ENCODE peak calls at places on chromosomes 4 and X, in nine cellular contexts. One of them, this sample, is unnamed.

GRCh38 chrX:153981771-153982533 is 9.4 kb downstream of the TMEM187 start:
- DNase-seq in lower leg skin: peak
- DNase-seq in tibial nerve: peak
- DNase-seq in A549: no peak
- DNase-seq in body of pancreas: no peak
- DNase-seq in H54: no peak
- DNase-seq in IMR-90: no peak
- DNase-seq in endothelial cell of umbilical vein: no peak
- DNase-seq in transverse colon: peak
- DNase-seq in this sample: peak

GRCh38 chrX:8748855-8749254 is 16.9 kb upstream of the ANOS1 start:
- DNase-seq in body of pancreas: no peak
- DNase-seq in transverse colon: no peak
- DNase-seq in IMR-90: peak
- DNase-seq in endothelial cell of umbilical vein: peak
- DNase-seq in lower leg skin: no peak
- DNase-seq in tibial nerve: no peak
- DNase-seq in H54: no peak
- DNase-seq in A549: peak
- DNase-seq in this sample: peak

GRCh38 chr4:147138171-147138570 is 192.5 kb upstream of the TTC29 start:
- DNase-seq in tibial nerve: no peak
- DNase-seq in transverse colon: no peak
- DNase-seq in A549: no peak
- DNase-seq in lower leg skin: no peak
- DNase-seq in IMR-90: peak
- DNase-seq in endothelial cell of umbilical vein: no peak
- DNase-seq in H54: no peak
- DNase-seq in body of pancreas: no peak
- DNase-seq in this sample: no peak

GRCh38 chr4:1310031-1310795 is 20.5 kb downstream of the MAEA start:
- DNase-seq in A549: no peak
- DNase-seq in IMR-90: peak
- DNase-seq in H54: no peak
- DNase-seq in transverse colon: no peak
- DNase-seq in tibial nerve: no peak
- DNase-seq in body of pancreas: no peak
- DNase-seq in endothelial cell of umbilical vein: no peak
- DNase-seq in lower leg skin: no peak
- DNase-seq in this sample: no peak

GRCh38 chr4:102715057-102715456 is 45.7 kb downstream of the MANBA start:
- DNase-seq in body of pancreas: no peak
- DNase-seq in IMR-90: no peak
- DNase-seq in lower leg skin: no peak
- DNase-seq in tibial nerve: no peak
- DNase-seq in transverse colon: no peak
- DNase-seq in H54: no peak
- DNase-seq in endothelial cell of umbilical vein: no peak
- DNase-seq in A549: no peak
- DNase-seq in this sample: no peak

GRCh38 chrX:41542151-41542935 is 95.2 kb downstream of the NYX start:
- DNase-seq in tibial nerve: no peak
- DNase-seq in lower leg skin: no peak
- DNase-seq in A549: no peak
- DNase-seq in H54: no peak
- DNase-seq in transverse colon: peak
- DNase-seq in IMR-90: peak
- DNase-seq in body of pancreas: no peak
- DNase-seq in endothelial cell of umbilical vein: no peak
- DNase-seq in this sample: peak

GRCh38 chr4:119498520-119498919 is 130.1 kb downstream of the PDE5A start:
- DNase-seq in A549: no peak
- DNase-seq in transverse colon: no peak
- DNase-seq in endothelial cell of umbilical vein: peak
- DNase-seq in IMR-90: peak
- DNase-seq in lower leg skin: no peak
- DNase-seq in H54: no peak
- DNase-seq in body of pancreas: no peak
- DNase-seq in tibial nerve: peak
- DNase-seq in this sample: no peak

GRCh38 chrX:110944323-110944761 is 148.7 kb upstream of the CHRDL1 start:
- DNase-seq in body of pancreas: peak
- DNase-seq in IMR-90: no peak
- DNase-seq in endothelial cell of umbilical vein: no peak
- DNase-seq in H54: no peak
- DNase-seq in lower leg skin: no peak
- DNase-seq in tibial nerve: no peak
- DNase-seq in A549: no peak
- DNase-seq in transverse colon: no peak
- DNase-seq in this sample: no peak

GRCh38 chr4:110485452-110485851 is 9.5 kb downstream of the ENPEP start:
- DNase-seq in lower leg skin: no peak
- DNase-seq in endothelial cell of umbilical vein: no peak
- DNase-seq in IMR-90: no peak
- DNase-seq in transverse colon: no peak
- DNase-seq in body of pancreas: no peak
- DNase-seq in A549: no peak
- DNase-seq in H54: no peak
- DNase-seq in tibial nerve: no peak
- DNase-seq in this sample: no peak

GRCh38 chr4:26048378-26048882 is 134.4 kb downstream of the SMIM20 start:
- DNase-seq in endothelial cell of umbilical vein: peak
- DNase-seq in tibial nerve: peak
- DNase-seq in IMR-90: peak
- DNase-seq in H54: peak
- DNase-seq in A549: no peak
- DNase-seq in lower leg skin: peak
- DNase-seq in transverse colon: peak
- DNase-seq in body of pancreas: no peak
- DNase-seq in this sample: no peak

GRCh38 chr4:176735300-176735699 is 57.4 kb downstream of the VEGFC start:
- DNase-seq in tibial nerve: no peak
- DNase-seq in body of pancreas: no peak
- DNase-seq in endothelial cell of umbilical vein: peak
- DNase-seq in transverse colon: no peak
- DNase-seq in lower leg skin: no peak
- DNase-seq in H54: no peak
- DNase-seq in IMR-90: peak
- DNase-seq in A549: no peak
- DNase-seq in this sample: no peak

GRCh38 chrX:56564182-56564885 is 907 bp downstream of the UBQLN2 start:
- DNase-seq in body of pancreas: peak
- DNase-seq in IMR-90: peak
- DNase-seq in lower leg skin: peak
- DNase-seq in H54: no peak
- DNase-seq in tibial nerve: peak
- DNase-seq in endothelial cell of umbilical vein: peak
- DNase-seq in transverse colon: peak
- DNase-seq in A549: no peak
- DNase-seq in this sample: peak

GRCh38 chr4:161208564-161208963 is 955.2 kb downstream of the FSTL5 start:
- DNase-seq in H54: no peak
- DNase-seq in body of pancreas: no peak
- DNase-seq in endothelial cell of umbilical vein: no peak
- DNase-seq in lower leg skin: no peak
- DNase-seq in tibial nerve: no peak
- DNase-seq in transverse colon: no peak
- DNase-seq in IMR-90: no peak
- DNase-seq in A549: no peak
- DNase-seq in this sample: no peak

GRCh38 chr4:139814285-139815015 is 148.8 kb downstream of the MGST2 start:
- DNase-seq in A549: no peak
- DNase-seq in endothelial cell of umbilical vein: peak
- DNase-seq in lower leg skin: peak
- DNase-seq in IMR-90: peak
- DNase-seq in body of pancreas: no peak
- DNase-seq in transverse colon: no peak
- DNase-seq in H54: no peak
- DNase-seq in tibial nerve: no peak
- DNase-seq in this sample: no peak

GRCh38 chr4:90951037-90951436 is 823.8 kb downstream of the CCSER1 start:
- DNase-seq in lower leg skin: no peak
- DNase-seq in transverse colon: no peak
- DNase-seq in endothelial cell of umbilical vein: peak
- DNase-seq in body of pancreas: no peak
- DNase-seq in tibial nerve: no peak
- DNase-seq in A549: peak
- DNase-seq in IMR-90: peak
- DNase-seq in H54: no peak
- DNase-seq in this sample: no peak

GRCh38 chr4:24515698-24516097 is 68.7 kb downstream of the DHX15 start:
- DNase-seq in IMR-90: no peak
- DNase-seq in body of pancreas: no peak
- DNase-seq in H54: no peak
- DNase-seq in endothelial cell of umbilical vein: no peak
- DNase-seq in A549: no peak
- DNase-seq in transverse colon: no peak
- DNase-seq in lower leg skin: no peak
- DNase-seq in tibial nerve: no peak
- DNase-seq in this sample: no peak
- TF ChIP-seq POLR2A in IMR-90: no peak
- TF ChIP-seq POLR2A in body of pancreas: no peak
- TF ChIP-seq POLR2A in H54: no peak
- TF ChIP-seq POLR2A in endothelial cell of umbilical vein: no peak
- TF ChIP-seq POLR2A in A549: no peak
- TF ChIP-seq POLR2A in transverse colon: no peak
- TF ChIP-seq POLR2A in lower leg skin: no peak
- TF ChIP-seq POLR2A in tibial nerve: no peak
- TF ChIP-seq POLR2A in this sample: no peak

DNA sequence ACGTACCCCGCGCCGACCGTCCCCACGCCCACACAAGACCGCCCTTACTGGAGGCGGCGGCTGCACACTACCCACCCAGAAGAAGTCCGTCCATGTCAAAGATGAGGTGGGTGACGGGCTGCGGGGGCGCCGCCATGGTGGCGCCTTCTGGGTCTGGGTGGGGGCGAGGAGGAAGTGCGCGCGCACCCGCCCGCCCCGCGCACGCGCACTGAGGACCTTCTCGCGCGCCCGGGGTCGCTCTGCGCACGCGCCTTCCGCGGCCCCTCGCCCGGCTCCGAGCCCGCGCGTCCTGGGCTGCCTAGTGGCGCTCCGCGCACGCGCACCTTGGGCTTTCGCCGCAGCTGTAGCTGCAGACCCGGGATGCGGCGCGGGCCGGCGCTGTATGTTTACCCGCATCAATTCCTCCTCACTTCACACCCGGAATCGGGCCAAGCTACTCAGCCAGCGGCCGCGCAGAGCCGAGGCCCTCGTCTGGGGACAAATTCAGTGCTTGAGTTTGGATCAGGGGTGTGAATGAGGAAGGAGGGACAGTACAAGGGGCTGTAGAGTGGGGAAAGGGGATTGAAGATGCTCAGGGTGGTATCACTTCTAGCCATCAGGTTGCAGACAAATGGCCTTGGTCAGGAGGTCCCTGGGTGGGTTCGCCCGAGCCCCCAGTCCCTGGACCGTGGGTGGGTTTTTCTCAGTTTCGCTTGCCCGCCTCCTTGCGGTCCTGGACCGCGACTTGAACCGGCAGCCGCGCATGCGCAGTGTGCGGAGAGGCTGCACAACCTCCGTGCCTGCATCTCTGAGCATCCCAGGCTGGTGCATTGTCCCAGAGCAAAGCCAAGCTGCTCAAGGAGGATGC is at the start of gene PUDP:
- DNase-seq in IMR-90: peak
- DNase-seq in transverse colon: peak
- DNase-seq in lower leg skin: peak
- DNase-seq in endothelial cell of umbilical vein: peak
- DNase-seq in tibial nerve: peak
- DNase-seq in H54: peak
- DNase-seq in A549: peak
- DNase-seq in body of pancreas: peak
- DNase-seq in this sample: peak
- TF ChIP-seq POLR2A in IMR-90: peak
- TF ChIP-seq POLR2A in transverse colon: peak
- TF ChIP-seq POLR2A in lower leg skin: no peak
- TF ChIP-seq POLR2A in endothelial cell of umbilical vein: peak
- TF ChIP-seq POLR2A in tibial nerve: peak
- TF ChIP-seq POLR2A in H54: peak
- TF ChIP-seq POLR2A in A549: peak
- TF ChIP-seq POLR2A in body of pancreas: peak
- TF ChIP-seq POLR2A in this sample: peak

GRCh38 chr4:47914219-47914925 is at the start of gene NFXL1:
- DNase-seq in lower leg skin: peak
- DNase-seq in H54: peak
- DNase-seq in endothelial cell of umbilical vein: peak
- DNase-seq in A549: peak
- DNase-seq in tibial nerve: peak
- DNase-seq in transverse colon: peak
- DNase-seq in body of pancreas: peak
- DNase-seq in IMR-90: peak
- DNase-seq in this sample: peak
- TF ChIP-seq POLR2A in lower leg skin: no peak
- TF ChIP-seq POLR2A in H54: peak
- TF ChIP-seq POLR2A in endothelial cell of umbilical vein: peak
- TF ChIP-seq POLR2A in A549: peak
- TF ChIP-seq POLR2A in tibial nerve: peak
- TF ChIP-seq POLR2A in transverse colon: peak
- TF ChIP-seq POLR2A in body of pancreas: peak
- TF ChIP-seq POLR2A in IMR-90: peak
- TF ChIP-seq POLR2A in this sample: peak

GRCh38 chr4:183504064-183504929 is 561 bp upstream of the ING2 start:
- DNase-seq in transverse colon: peak
- DNase-seq in body of pancreas: peak
- DNase-seq in lower leg skin: peak
- DNase-seq in A549: peak
- DNase-seq in endothelial cell of umbilical vein: peak
- DNase-seq in tibial nerve: peak
- DNase-seq in IMR-90: peak
- DNase-seq in H54: peak
- DNase-seq in this sample: peak
- TF ChIP-seq POLR2A in transverse colon: peak
- TF ChIP-seq POLR2A in body of pancreas: peak
- TF ChIP-seq POLR2A in lower leg skin: no peak
- TF ChIP-seq POLR2A in A549: peak
- TF ChIP-seq POLR2A in endothelial cell of umbilical vein: peak
- TF ChIP-seq POLR2A in tibial nerve: peak
- TF ChIP-seq POLR2A in IMR-90: peak
- TF ChIP-seq POLR2A in H54: peak
- TF ChIP-seq POLR2A in this sample: peak

GRCh38 chrX:4706961-4707360 is 993.5 kb upstream of the PRKX start:
- DNase-seq in transverse colon: no peak
- DNase-seq in body of pancreas: no peak
- DNase-seq in lower leg skin: no peak
- DNase-seq in H54: no peak
- DNase-seq in tibial nerve: no peak
- DNase-seq in A549: no peak
- DNase-seq in endothelial cell of umbilical vein: no peak
- DNase-seq in IMR-90: no peak
- DNase-seq in this sample: no peak

GRCh38 chrX:4708970-4709760 is 995.7 kb upstream of the PRKX start:
- DNase-seq in A549: no peak
- DNase-seq in IMR-90: no peak
- DNase-seq in tibial nerve: no peak
- DNase-seq in body of pancreas: peak
- DNase-seq in endothelial cell of umbilical vein: no peak
- DNase-seq in lower leg skin: no peak
- DNase-seq in H54: no peak
- DNase-seq in transverse colon: no peak
- DNase-seq in this sample: no peak

GRCh38 chrX:4710618-4711433 is 997.4 kb upstream of the PRKX start:
- DNase-seq in IMR-90: no peak
- DNase-seq in tibial nerve: no peak
- DNase-seq in body of pancreas: peak
- DNase-seq in endothelial cell of umbilical vein: no peak
- DNase-seq in lower leg skin: no peak
- DNase-seq in transverse colon: no peak
- DNase-seq in A549: no peak
- DNase-seq in H54: no peak
- DNase-seq in this sample: peak
- TF ChIP-seq POLR2A in IMR-90: no peak
- TF ChIP-seq POLR2A in tibial nerve: no peak
- TF ChIP-seq POLR2A in body of pancreas: no peak
- TF ChIP-seq POLR2A in endothelial cell of umbilical vein: no peak
- TF ChIP-seq POLR2A in lower leg skin: no peak
- TF ChIP-seq POLR2A in transverse colon: no peak
- TF ChIP-seq POLR2A in A549: no peak
- TF ChIP-seq POLR2A in H54: no peak
- TF ChIP-seq POLR2A in this sample: peak

This sample was measured in erythroblast.